ENCODE peak calls at places on chromosomes 1 and 21, in seven cellular contexts. U is neural progenitor cell, D is PC-3, H is OCI-LY7, Y is PC-9, I is IMR-90, Z is H9. W is an unnamed sample.

GRCh38 chr21:32088471-32088870 is 190.4 kb downstream of the MIS18A start:
- DNase-seq in H (no peak), I (no peak), Y (no peak), U (no peak), Z (no peak), D (no peak), W (no peak)

GRCh38 chr1:3066250-3066711 is 2.7 kb upstream of the PRDM16 start:
- DNase-seq in U (peak), I (no peak), Z (no peak), Y (peak), H (no peak), D (peak), W (no peak)

GRCh38 chr21:44377201-44377921 is 23.9 kb downstream of the TRPM2 start:
- DNase-seq in I (no peak), Z (peak), Y (no peak), U (peak), H (peak), D (no peak), W (peak)

GRCh38 chr1:155272466-155273133 is 704 bp downstream of the CLK2 start:
- DNase-seq in Y (no peak), U (no peak), H (no peak), Z (no peak), D (peak), I (peak), W (no peak)

GRCh38 chr1:4062560-4062959 is 162.5 kb upstream of the C1orf174 start:
- DNase-seq in Z (no peak), U (no peak), Y (no peak), H (no peak), I (no peak), D (no peak), W (no peak)

GRCh38 chr1:119924948-119925898 is 28.9 kb upstream of the ADAM30 start:
- DNase-seq in D (no peak), Z (no peak), U (no peak), I (no peak), Y (no peak), H (no peak), W (no peak)

GRCh38 chr1:181033128-181033798 is 520 bp upstream of the MR1 start:
- DNase-seq in D (no peak), Y (peak), Z (no peak), I (peak), H (peak), U (no peak), W (peak)

GRCh38 chr1:39076127-39076798 is 50.1 kb downstream of the NDUFS5 start:
- DNase-seq in D (peak), H (no peak), I (peak), Y (no peak), Z (no peak), U (no peak), W (no peak)

GRCh38 chr1:53681647-53682368 is 57.2 kb downstream of the GLIS1 start:
- DNase-seq in I (peak), D (peak), Z (peak), H (peak), U (peak), Y (peak), W (peak)

GRCh38 chr1:198151688-198152087 is 5.1 kb upstream of the NEK7 start:
- DNase-seq in U (no peak), I (peak), Y (no peak), H (no peak), D (no peak), Z (no peak), W (no peak)

GRCh38 chr1:5574641-5575040 is 417.6 kb downstream of the NPHP4 start:
- DNase-seq in D (no peak), H (no peak), Z (no peak), U (no peak), I (no peak), Y (no peak), W (no peak)

GRCh38 chr1:50342525-50342924 is 80.7 kb downstream of the DMRTA2 start:
- DNase-seq in I (no peak), Z (no peak), D (no peak), H (no peak), Y (no peak), U (no peak), W (no peak)

GRCh38 chr21:45142469-45142868 is 68.1 kb downstream of the ADARB1 start:
- DNase-seq in H (no peak), D (no peak), I (peak), Y (no peak), Z (no peak), U (no peak), W (no peak)

GRCh38 chr1:171787686-171788480 is 6.4 kb downstream of the METTL13 start:
- DNase-seq in Z (no peak), H (no peak), Y (no peak), I (no peak), D (peak), U (no peak), W (no peak)

GRCh38 chr21:17819114-17819877 is at the start of gene C21orf91:
- DNase-seq in U (peak), I (peak), D (peak), H (peak), Y (peak), Z (peak), W (peak)

GRCh38 chr1:111619635-111620411 is at the start of gene RAP1A:
- DNase-seq in H (peak), I (peak), Y (peak), U (peak), Z (peak), D (peak), W (peak)

GRCh38 chr1:111471012-111471411 is 2.8 kb upstream of the C1orf162 start:
- DNase-seq in D (no peak), U (no peak), Z (no peak), I (no peak), Y (no peak), H (peak), W (peak)

GRCh38 chr1:208787219-208787618 is 543.0 kb upstream of the PLXNA2 start:
- DNase-seq in H (no peak), D (no peak), Z (no peak), I (no peak), U (no peak), Y (no peak), W (no peak)

GRCh38 chr1:151166506-151166956 is 587 bp downstream of the SCNM1 start:
- DNase-seq in Z (no peak), I (peak), H (peak), U (peak), D (peak), Y (peak), W (peak)

GRCh38 chr1:226946285-226946684 is 6.2 kb downstream of the COQ8A start:
- DNase-seq in U (no peak), Y (no peak), Z (no peak), I (no peak), H (no peak), D (no peak), W (no peak)

GRCh38 chr1:1554926-1555915 is 14.8 kb upstream of the TMEM240 start:
- DNase-seq in H (no peak), Z (no peak), Y (no peak), D (peak), U (no peak), I (peak), W (no peak)

GRCh38 chr1:9787702-9788101 is 36.1 kb downstream of the CLSTN1 start:
- DNase-seq in Y (no peak), Z (no peak), D (no peak), U (no peak), H (peak), I (no peak), W (peak)

GRCh38 chr1:178564086-178564782 is 51.3 kb downstream of the TEX35 start:
- DNase-seq in H (no peak), I (no peak), Z (no peak), D (no peak), U (no peak), Y (no peak), W (no peak)

GRCh38 chr1:3545363-3546047 is 65.8 kb downstream of the MEGF6 start:
- DNase-seq in Z (no peak), Y (no peak), D (no peak), U (peak), I (peak), H (no peak), W (no peak)

GRCh38 chr21:13368200-13368599 is 241.4 kb upstream of the POTED start:
- DNase-seq in I (no peak), H (no peak), D (no peak), Y (no peak), U (no peak), Z (no peak), W (no peak)

GRCh38 chr1:108000620-108001105 is 35.7 kb upstream of the VAV3 start:
- DNase-seq in D (peak), Y (peak), I (peak), Z (no peak), H (no peak), U (no peak), W (no peak)

GRCh38 chr1:160748182-160748876 is 9.3 kb downstream of the SLAMF7 start:
- DNase-seq in U (no peak), Z (no peak), Y (peak), D (peak), H (no peak), I (no peak), W (no peak)

GRCh38 chr1:156489166-156489934 is 11.2 kb downstream of the MEF2D start:
- DNase-seq in Z (peak), U (peak), I (peak), H (peak), Y (no peak), D (no peak), W (peak)

GRCh38 chr1:2174348-2175054 is 20.1 kb downstream of the FAAP20 start:
- DNase-seq in I (peak), U (peak), D (peak), H (peak), Z (peak), Y (peak), W (peak)

GRCh38 chr1:159945483-159946241 is at the start of gene IGSF9:
- DNase-seq in D (peak), Z (peak), U (peak), I (peak), Y (peak), H (peak), W (peak)

GRCh38 chr21:45574691-45575090 is 32.5 kb upstream of the SLC19A1 start:
- DNase-seq in Z (no peak), D (no peak), I (no peak), Y (no peak), U (no peak), H (no peak), W (no peak)

GRCh38 chr1:113452921-113453770 is 62.8 kb downstream of the MAGI3 start:
- DNase-seq in I (peak), Y (no peak), U (peak), Z (no peak), H (peak), D (peak), W (no peak)

GRCh38 chr1:63827411-63828321 is 53.8 kb downstream of the ROR1 start:
- DNase-seq in I (peak), Y (no peak), H (peak), Z (no peak), U (no peak), D (no peak), W (no peak)

GRCh38 chr1:232880354-232880753 is 70.1 kb upstream of the NTPCR start:
- DNase-seq in U (peak), I (peak), D (peak), Y (no peak), Z (peak), H (peak), W (peak)

GRCh38 chr1:197782719-197783328 is 7.5 kb upstream of the DENND1B start:
- DNase-seq in Y (no peak), Z (no peak), D (no peak), I (no peak), U (no peak), H (no peak), W (no peak)

GRCh38 chr1:63821650-63822049 is 47.8 kb downstream of the ROR1 start:
- DNase-seq in D (peak), Y (no peak), I (peak), Z (no peak), H (no peak), U (no peak), W (no peak)

GRCh38 chr1:234719454-234720258 is 109.7 kb upstream of the IRF2BP2 start:
- DNase-seq in H (no peak), U (no peak), Z (peak), Y (no peak), D (no peak), I (no peak), W (no peak)

GRCh38 chr1:80656628-80657019 is 1144.1 kb upstream of the ADGRL2 start:
- DNase-seq in Z (no peak), H (no peak), D (peak), I (peak), Y (no peak), U (no peak), W (no peak)

GRCh38 chr21:45927851-45928850 is 53.4 kb upstream of the COL6A1 start:
- DNase-seq in D (no peak), H (no peak), Z (no peak), U (no peak), Y (no peak), I (no peak), W (no peak)

DNA sequence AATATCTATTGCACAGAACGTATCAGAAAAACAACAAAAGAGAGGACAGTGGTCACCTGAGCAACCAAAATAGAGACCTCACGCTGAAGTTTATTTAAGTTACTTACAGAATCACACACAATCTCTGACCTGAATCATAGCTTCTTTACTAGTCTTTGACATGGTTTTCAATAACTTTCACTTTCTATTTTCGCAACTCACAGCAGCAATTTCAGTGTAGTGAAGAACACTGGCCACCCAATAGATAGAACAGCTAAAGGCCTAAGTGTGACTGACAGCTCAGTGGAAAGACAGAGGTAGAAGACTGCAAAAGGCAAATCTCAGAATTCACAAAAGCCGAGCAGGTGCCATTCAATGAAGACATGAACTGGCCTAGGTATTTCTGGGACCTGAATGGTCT is 435.6 kb upstream of the CHRM3 start:
- DNase-seq in Y (no peak), H (no peak), U (no peak), I (no peak), D (no peak), Z (no peak), W (no peak)
- H2AFZ ChIP-seq in Y (no peak), H (no peak), U (no peak), I (no peak), D (peak), Z (no peak), W (no peak)

DNA sequence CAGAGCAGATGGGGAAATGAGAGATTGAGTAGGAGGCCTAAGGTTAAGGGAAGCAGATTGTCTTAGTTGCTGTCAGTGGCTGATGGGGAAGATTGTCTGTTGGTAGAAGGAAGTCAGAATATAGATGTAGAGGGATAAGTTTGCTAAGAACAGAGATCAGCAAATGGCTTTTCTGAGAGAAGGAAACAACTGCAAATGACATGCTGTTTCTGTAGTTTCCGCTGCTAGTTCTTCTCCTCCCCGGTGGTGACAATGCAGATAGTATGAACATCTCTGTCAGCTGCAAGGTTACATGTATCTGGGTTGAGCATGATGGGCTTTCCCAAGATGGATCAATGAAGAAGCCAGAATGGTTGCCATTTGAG is 830 bp downstream of the CD1C start:
- DNase-seq in U (no peak), Y (no peak), H (peak), I (no peak), Z (no peak), D (no peak), W (no peak)
- H2AFZ ChIP-seq in U (no peak), Y (no peak), H (peak), I (no peak), Z (no peak), D (no peak), W (no peak)

GRCh38 chr1:24567792-24568388 is 12.0 kb downstream of the NCMAP start:
- DNase-seq in Z (no peak), U (peak), I (no peak), Y (peak), H (no peak), D (peak), W (no peak)
- H2AFZ ChIP-seq in Z (no peak), U (no peak), I (peak), Y (no peak), H (peak), D (peak), W (no peak)

GRCh38 chr1:43331688-43332087 is 5.9 kb upstream of the MPL start:
- DNase-seq in U (no peak), H (no peak), D (no peak), Y (no peak), I (no peak), Z (no peak), W (no peak)

GRCh38 chr1:43325381-43325780 is 12.2 kb upstream of the MPL start:
- DNase-seq in I (no peak), D (no peak), Z (no peak), U (no peak), Y (no peak), H (no peak), W (no peak)

GRCh38 chr1:43327549-43328292 is 9.9 kb upstream of the MPL start:
- DNase-seq in I (peak), D (no peak), Z (no peak), Y (no peak), U (no peak), H (no peak), W (no peak)

GRCh38 chr1:43334453-43335205 is 3.0 kb upstream of the MPL start:
- DNase-seq in D (no peak), I (no peak), Z (no peak), U (no peak), Y (no peak), H (no peak), W (no peak)

GRCh38 chr1:43329995-43330751 is 7.4 kb upstream of the MPL start:
- DNase-seq in Y (peak), D (peak), U (no peak), I (peak), Z (peak), H (no peak), W (peak)
- H2AFZ ChIP-seq in Y (peak), D (peak), U (peak), I (peak), Z (no peak), H (no peak), W (peak)

DNA sequence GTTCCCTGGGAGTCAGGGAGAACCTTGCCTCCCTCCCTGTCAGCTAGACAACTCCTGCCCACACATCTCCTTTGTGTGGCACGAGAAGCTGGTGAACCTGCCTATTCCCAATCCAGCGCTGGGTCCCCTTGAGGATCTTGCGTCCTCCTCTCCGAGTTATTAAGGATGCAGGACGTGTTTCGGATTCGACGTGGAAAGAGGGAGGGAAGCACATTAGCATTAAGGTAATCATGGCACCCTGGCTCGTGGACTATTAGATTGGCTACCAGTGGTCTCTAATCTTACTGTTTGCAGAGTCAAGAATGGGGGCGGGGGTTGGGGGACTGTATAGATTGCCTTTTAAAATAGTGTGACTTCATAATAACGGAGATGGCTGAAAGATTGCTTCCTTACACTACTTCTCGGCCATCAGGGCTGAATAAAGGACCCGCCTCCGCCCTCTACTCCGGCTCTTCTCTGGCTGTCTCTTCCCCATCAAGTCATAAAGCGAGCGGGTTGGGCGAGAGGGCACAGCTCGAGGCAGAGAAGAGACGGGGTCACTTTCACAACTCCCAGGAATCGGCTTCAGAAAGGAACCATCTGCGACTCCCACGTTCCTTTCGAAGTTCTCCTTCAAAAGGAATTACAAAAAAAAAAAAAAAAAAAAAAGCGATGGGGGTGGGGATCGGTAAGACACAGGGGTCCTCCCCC is 1.7 kb downstream of the LRRC7 start:
- DNase-seq in U (peak), I (no peak), H (no peak), D (no peak), Y (no peak), Z (peak), W (no peak)
- H2AFZ ChIP-seq in U (peak), I (peak), H (no peak), D (no peak), Y (no peak), Z (no peak), W (no peak)

GRCh38 chr1:99613716-99614115 is 32.2 kb upstream of the PALMD start:
- DNase-seq in Y (no peak), U (no peak), I (peak), H (no peak), Z (no peak), D (no peak), W (no peak)
- H2AFZ ChIP-seq in Y (no peak), U (no peak), I (no peak), H (no peak), Z (no peak), D (no peak), W (no peak)

GRCh38 chr1:200401708-200402107 is 8.1 kb downstream of the ZNF281 start:
- DNase-seq in Z (no peak), U (no peak), I (no peak), H (no peak), D (no peak), Y (no peak), W (no peak)
- H2AFZ ChIP-seq in Z (no peak), U (no peak), I (no peak), H (no peak), D (no peak), Y (no peak), W (no peak)

GRCh38 chr21:38355992-38356781 is 99.4 kb downstream of the KCNJ15 start:
- DNase-seq in Y (peak), D (peak), Z (peak), U (peak), H (peak), I (peak), W (peak)
- H2AFZ ChIP-seq in Y (no peak), D (peak), Z (no peak), U (peak), H (no peak), I (peak), W (no peak)